ENCODE peak calls at places on chromosomes 16 and 17, in five cellular contexts. One of them, this sample, is unnamed. For H3K4me1, the result is how much of the 10 kb centered on the place peaks cover.

GRCh38 chr17:34623856-34624766 is 44.7 kb downstream of the TMEM132E start:
- DNase-seq in breast epithelium: no peak
- DNase-seq in suprapubic skin: no peak
- DNase-seq in Karpas-422: no peak
- DNase-seq in effector memory CD4-positive, alpha-beta T cell: no peak
- DNase-seq in this sample: no peak

GRCh38 chr16:57422026-57422944 is 17.7 kb downstream of the CCL17 start:
- DNase-seq in suprapubic skin: no peak
- DNase-seq in effector memory CD4-positive, alpha-beta T cell: no peak
- DNase-seq in breast epithelium: no peak
- DNase-seq in Karpas-422: peak
- DNase-seq in this sample: no peak

GRCh38 chr16:66426112-66427035 is 721 bp upstream of the BEAN1 start:
- DNase-seq in Karpas-422: no peak
- DNase-seq in suprapubic skin: no peak
- DNase-seq in breast epithelium: no peak
- DNase-seq in effector memory CD4-positive, alpha-beta T cell: no peak
- DNase-seq in this sample: no peak

GRCh38 chr17:66165537-66166123 is 26.3 kb downstream of the CEP112 start:
- DNase-seq in effector memory CD4-positive, alpha-beta T cell: no peak
- DNase-seq in suprapubic skin: no peak
- DNase-seq in breast epithelium: no peak
- DNase-seq in Karpas-422: peak
- DNase-seq in this sample: no peak

GRCh38 chr17:7293821-7294613 is 422 bp downstream of the YBX2 start:
- DNase-seq in suprapubic skin: no peak
- DNase-seq in breast epithelium: no peak
- DNase-seq in effector memory CD4-positive, alpha-beta T cell: peak
- DNase-seq in Karpas-422: no peak
- DNase-seq in this sample: no peak

GRCh38 chr17:27456681-27457404 is 595 bp downstream of the KSR1 start:
- DNase-seq in effector memory CD4-positive, alpha-beta T cell: no peak
- DNase-seq in suprapubic skin: no peak
- DNase-seq in breast epithelium: no peak
- DNase-seq in Karpas-422: no peak
- DNase-seq in this sample: no peak

GRCh38 chr17:7922499-7923289 is 6.6 kb upstream of the RNF227 start:
- DNase-seq in effector memory CD4-positive, alpha-beta T cell: peak
- DNase-seq in breast epithelium: peak
- DNase-seq in Karpas-422: no peak
- DNase-seq in suprapubic skin: peak
- DNase-seq in this sample: peak

GRCh38 chr16:22315979-22316378 is 18.8 kb downstream of the POLR3E start:
- DNase-seq in effector memory CD4-positive, alpha-beta T cell: no peak
- DNase-seq in breast epithelium: no peak
- DNase-seq in suprapubic skin: no peak
- DNase-seq in Karpas-422: no peak
- DNase-seq in this sample: no peak

GRCh38 chr16:24111903-24112302 is 144.2 kb upstream of the CACNG3 start:
- DNase-seq in breast epithelium: no peak
- DNase-seq in suprapubic skin: no peak
- DNase-seq in effector memory CD4-positive, alpha-beta T cell: no peak
- DNase-seq in Karpas-422: no peak
- DNase-seq in this sample: no peak

GRCh38 chr17:40018211-40019121 is 3.2 kb downstream of the CSF3 start:
- DNase-seq in Karpas-422: no peak
- DNase-seq in suprapubic skin: no peak
- DNase-seq in effector memory CD4-positive, alpha-beta T cell: no peak
- DNase-seq in breast epithelium: no peak
- DNase-seq in this sample: no peak

GRCh38 chr17:30229012-30229411 is 6.5 kb downstream of the SLC6A4 start:
- DNase-seq in breast epithelium: no peak
- DNase-seq in suprapubic skin: no peak
- DNase-seq in Karpas-422: no peak
- DNase-seq in effector memory CD4-positive, alpha-beta T cell: no peak
- DNase-seq in this sample: no peak

GRCh38 chr17:21119945-21120249 is 6.9 kb upstream of the DHRS7B start:
- DNase-seq in suprapubic skin: no peak
- DNase-seq in Karpas-422: no peak
- DNase-seq in breast epithelium: no peak
- DNase-seq in effector memory CD4-positive, alpha-beta T cell: no peak
- DNase-seq in this sample: no peak

GRCh38 chr16:63702981-63703590 is 1418.8 kb downstream of the CDH11 start:
- DNase-seq in effector memory CD4-positive, alpha-beta T cell: no peak
- DNase-seq in breast epithelium: no peak
- DNase-seq in Karpas-422: peak
- DNase-seq in suprapubic skin: no peak
- DNase-seq in this sample: no peak

GRCh38 chr17:3534881-3535252 is 22.7 kb downstream of the TRPV3 start:
- DNase-seq in effector memory CD4-positive, alpha-beta T cell: no peak
- DNase-seq in suprapubic skin: peak
- DNase-seq in Karpas-422: peak
- DNase-seq in breast epithelium: no peak
- DNase-seq in this sample: no peak

GRCh38 chr16:2008009-2008526 is 1.6 kb downstream of the ZNF598 start:
- DNase-seq in suprapubic skin: peak
- DNase-seq in Karpas-422: no peak
- DNase-seq in effector memory CD4-positive, alpha-beta T cell: no peak
- DNase-seq in breast epithelium: no peak
- DNase-seq in this sample: no peak

GRCh38 chr17:3724373-3725077 is 822 bp downstream of the HASPIN start:
- DNase-seq in effector memory CD4-positive, alpha-beta T cell: no peak
- DNase-seq in breast epithelium: no peak
- DNase-seq in Karpas-422: no peak
- DNase-seq in suprapubic skin: no peak
- DNase-seq in this sample: no peak

GRCh38 chr16:85196976-85197375 is 84.7 kb upstream of the CIBAR2 start:
- DNase-seq in suprapubic skin: no peak
- DNase-seq in breast epithelium: no peak
- DNase-seq in effector memory CD4-positive, alpha-beta T cell: no peak
- DNase-seq in Karpas-422: no peak
- DNase-seq in this sample: no peak

GRCh38 chr16:87278191-87279093 is 38.8 kb downstream of the C16orf95 start:
- DNase-seq in suprapubic skin: no peak
- DNase-seq in effector memory CD4-positive, alpha-beta T cell: peak
- DNase-seq in breast epithelium: peak
- DNase-seq in Karpas-422: peak
- DNase-seq in this sample: peak

GRCh38 chr16:3009568-3010390 is 2.9 kb upstream of the CLDN9 start:
- DNase-seq in Karpas-422: no peak
- DNase-seq in suprapubic skin: no peak
- DNase-seq in breast epithelium: peak
- DNase-seq in effector memory CD4-positive, alpha-beta T cell: no peak
- DNase-seq in this sample: no peak

GRCh38 chr16:19210968-19211367 is 42.9 kb downstream of the SYT17 start:
- DNase-seq in effector memory CD4-positive, alpha-beta T cell: no peak
- DNase-seq in breast epithelium: no peak
- DNase-seq in suprapubic skin: no peak
- DNase-seq in Karpas-422: no peak
- DNase-seq in this sample: no peak

GRCh38 chr17:65183736-65184135 is 46.6 kb downstream of the RGS9 start:
- DNase-seq in breast epithelium: no peak
- DNase-seq in effector memory CD4-positive, alpha-beta T cell: no peak
- DNase-seq in Karpas-422: no peak
- DNase-seq in suprapubic skin: no peak
- DNase-seq in this sample: no peak

GRCh38 chr16:15607700-15608396 is 35.1 kb downstream of the MARF1 start:
- DNase-seq in Karpas-422: no peak
- DNase-seq in effector memory CD4-positive, alpha-beta T cell: no peak
- DNase-seq in suprapubic skin: no peak
- DNase-seq in breast epithelium: no peak
- DNase-seq in this sample: no peak

GRCh38 chr17:48603959-48604769 is 622 bp downstream of the HOXB6 start:
- DNase-seq in effector memory CD4-positive, alpha-beta T cell: no peak
- DNase-seq in breast epithelium: no peak
- DNase-seq in Karpas-422: no peak
- DNase-seq in suprapubic skin: no peak
- DNase-seq in this sample: no peak

GRCh38 chr17:77313831-77314230 is 173.1 kb downstream of the SEC14L1 start:
- DNase-seq in effector memory CD4-positive, alpha-beta T cell: no peak
- DNase-seq in suprapubic skin: peak
- DNase-seq in breast epithelium: no peak
- DNase-seq in Karpas-422: no peak
- DNase-seq in this sample: no peak
- H3K4me1 ChIP-seq in effector memory CD4-positive, alpha-beta T cell: under half
- H3K4me1 ChIP-seq in suprapubic skin: under half
- H3K4me1 ChIP-seq in breast epithelium: under half
- H3K4me1 ChIP-seq in Karpas-422: under half
- H3K4me1 ChIP-seq in this sample: half or more

GRCh38 chr17:41810659-41811548 is 845 bp downstream of the P3H4 start:
- DNase-seq in Karpas-422: no peak
- DNase-seq in effector memory CD4-positive, alpha-beta T cell: no peak
- DNase-seq in suprapubic skin: peak
- DNase-seq in breast epithelium: no peak
- DNase-seq in this sample: no peak
- H3K27ac ChIP-seq in Karpas-422: no peak
- H3K27ac ChIP-seq in effector memory CD4-positive, alpha-beta T cell: no peak
- H3K27ac ChIP-seq in suprapubic skin: peak
- H3K27ac ChIP-seq in breast epithelium: peak
- H3K27ac ChIP-seq in this sample: peak

GRCh38 chr17:57370051-57370581 is 113.8 kb downstream of the MSI2 start:
- DNase-seq in Karpas-422: no peak
- DNase-seq in suprapubic skin: no peak
- DNase-seq in effector memory CD4-positive, alpha-beta T cell: no peak
- DNase-seq in breast epithelium: no peak
- DNase-seq in this sample: no peak
- H3K4me3 ChIP-seq in Karpas-422: no peak
- H3K4me3 ChIP-seq in suprapubic skin: no peak
- H3K4me3 ChIP-seq in effector memory CD4-positive, alpha-beta T cell: no peak
- H3K4me3 ChIP-seq in breast epithelium: no peak
- H3K4me3 ChIP-seq in this sample: no peak

DNA sequence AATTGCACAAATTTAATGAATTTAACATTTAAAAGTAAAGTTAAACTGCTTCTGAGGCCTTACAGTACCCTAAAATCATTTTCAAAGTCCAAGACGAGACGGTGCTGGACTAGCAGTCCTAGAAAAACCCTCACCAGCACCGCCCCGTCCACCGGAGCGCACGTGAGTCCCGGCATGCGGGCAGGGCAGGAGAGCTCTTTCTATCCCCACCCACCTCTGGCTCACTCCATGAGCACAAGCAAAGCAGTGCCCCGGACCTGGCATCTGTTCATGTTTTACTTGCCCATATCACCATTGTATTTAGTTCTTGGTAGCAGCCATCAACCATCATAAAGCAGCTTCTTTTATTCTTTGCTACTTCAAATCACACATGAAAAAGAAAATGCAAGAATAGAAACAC is 41.7 kb downstream of the ANKRD11 start:
- DNase-seq in breast epithelium: no peak
- DNase-seq in suprapubic skin: no peak
- DNase-seq in Karpas-422: no peak
- DNase-seq in effector memory CD4-positive, alpha-beta T cell: no peak
- DNase-seq in this sample: no peak
- H3K4me1 ChIP-seq in breast epithelium: under half
- H3K4me1 ChIP-seq in suprapubic skin: half or more
- H3K4me1 ChIP-seq in Karpas-422: under half
- H3K4me1 ChIP-seq in effector memory CD4-positive, alpha-beta T cell: half or more
- H3K4me1 ChIP-seq in this sample: under half

GRCh38 chr17:76397184-76397583 is 12.8 kb downstream of the SPHK1 start:
- DNase-seq in breast epithelium: no peak
- DNase-seq in Karpas-422: no peak
- DNase-seq in suprapubic skin: no peak
- DNase-seq in effector memory CD4-positive, alpha-beta T cell: no peak
- DNase-seq in this sample: no peak
- H3K27ac ChIP-seq in breast epithelium: no peak
- H3K27ac ChIP-seq in Karpas-422: no peak
- H3K27ac ChIP-seq in suprapubic skin: no peak
- H3K27ac ChIP-seq in effector memory CD4-positive, alpha-beta T cell: no peak
- H3K27ac ChIP-seq in this sample: no peak

GRCh38 chr17:82047379-82047778 is 4.2 kb downstream of the RFNG start:
- DNase-seq in breast epithelium: no peak
- DNase-seq in Karpas-422: no peak
- DNase-seq in effector memory CD4-positive, alpha-beta T cell: no peak
- DNase-seq in suprapubic skin: no peak
- DNase-seq in this sample: no peak

GRCh38 chr17:82049106-82049505 is 2.5 kb downstream of the RFNG start:
- DNase-seq in Karpas-422: no peak
- DNase-seq in effector memory CD4-positive, alpha-beta T cell: no peak
- DNase-seq in breast epithelium: no peak
- DNase-seq in suprapubic skin: no peak
- DNase-seq in this sample: no peak

GRCh38 chr17:82047914-82048570 is 3.6 kb downstream of the RFNG start:
- DNase-seq in suprapubic skin: no peak
- DNase-seq in effector memory CD4-positive, alpha-beta T cell: no peak
- DNase-seq in Karpas-422: no peak
- DNase-seq in breast epithelium: no peak
- DNase-seq in this sample: no peak

GRCh38 chr17:82049521-82049971 is 2.1 kb downstream of the RFNG start:
- DNase-seq in effector memory CD4-positive, alpha-beta T cell: no peak
- DNase-seq in Karpas-422: no peak
- DNase-seq in suprapubic skin: no peak
- DNase-seq in breast epithelium: no peak
- DNase-seq in this sample: no peak

GRCh38 chr17:82048571-82048971 is 3.0 kb downstream of the RFNG start:
- DNase-seq in suprapubic skin: no peak
- DNase-seq in breast epithelium: no peak
- DNase-seq in effector memory CD4-positive, alpha-beta T cell: no peak
- DNase-seq in Karpas-422: no peak
- DNase-seq in this sample: no peak
- H3K4me3 ChIP-seq in suprapubic skin: no peak
- H3K4me3 ChIP-seq in breast epithelium: no peak
- H3K4me3 ChIP-seq in effector memory CD4-positive, alpha-beta T cell: no peak
- H3K4me3 ChIP-seq in Karpas-422: no peak
- H3K4me3 ChIP-seq in this sample: no peak

GRCh38 chr16:82023206-82023605 is 11.8 kb upstream of the HSD17B2 start:
- DNase-seq in Karpas-422: no peak
- DNase-seq in effector memory CD4-positive, alpha-beta T cell: no peak
- DNase-seq in breast epithelium: no peak
- DNase-seq in suprapubic skin: no peak
- DNase-seq in this sample: no peak

GRCh38 chr16:82027629-82028035 is 7.4 kb upstream of the HSD17B2 start:
- DNase-seq in breast epithelium: no peak
- DNase-seq in Karpas-422: no peak
- DNase-seq in effector memory CD4-positive, alpha-beta T cell: no peak
- DNase-seq in suprapubic skin: no peak
- DNase-seq in this sample: no peak

GRCh38 chr16:82020051-82020450 is 8.8 kb upstream of the SDR42E1 start:
- DNase-seq in effector memory CD4-positive, alpha-beta T cell: no peak
- DNase-seq in suprapubic skin: no peak
- DNase-seq in breast epithelium: no peak
- DNase-seq in Karpas-422: no peak
- DNase-seq in this sample: no peak

GRCh38 chr16:82024883-82025282 is 10.2 kb upstream of the HSD17B2 start:
- DNase-seq in Karpas-422: no peak
- DNase-seq in suprapubic skin: no peak
- DNase-seq in effector memory CD4-positive, alpha-beta T cell: no peak
- DNase-seq in breast epithelium: no peak
- DNase-seq in this sample: no peak

DNA sequence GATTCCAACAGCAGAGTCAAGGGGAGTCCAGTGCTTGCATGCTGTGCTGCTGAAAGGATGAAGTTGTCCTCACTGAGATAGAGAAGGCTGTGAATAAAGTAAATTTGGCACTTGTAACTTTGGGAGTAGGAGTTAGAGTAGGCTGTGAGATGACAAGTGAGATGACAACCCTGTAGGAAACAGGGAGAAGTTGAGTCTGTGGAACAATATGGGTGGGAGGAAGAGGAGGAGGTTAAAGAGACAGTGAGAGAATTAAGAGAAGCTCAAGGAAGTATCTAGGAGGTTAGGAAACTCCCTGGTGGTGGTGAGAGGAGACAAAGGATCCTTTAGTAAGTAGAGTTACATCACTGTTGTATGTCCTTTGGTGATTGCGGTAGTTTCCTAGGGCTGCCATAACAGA is 10.8 kb upstream of the HSD17B2 start:
- DNase-seq in suprapubic skin: no peak
- DNase-seq in Karpas-422: no peak
- DNase-seq in breast epithelium: no peak
- DNase-seq in effector memory CD4-positive, alpha-beta T cell: no peak
- DNase-seq in this sample: no peak
- H3K4me1 ChIP-seq in suprapubic skin: under half
- H3K4me1 ChIP-seq in Karpas-422: under half
- H3K4me1 ChIP-seq in breast epithelium: under half
- H3K4me1 ChIP-seq in effector memory CD4-positive, alpha-beta T cell: under half
- H3K4me1 ChIP-seq in this sample: under half